ENCODE peak calls at places on chromosomes 6 and 20, in six cellular contexts. Q, F, N, A, B and R are unnamed samples.

GRCh38 chr6:135586844-135587243 is 89.3 kb upstream of the AHI1 start:
- DNase-seq in Q (peak; percentile 55), A (no peak), N (no peak), B (no peak), F (no peak), R (no peak)

GRCh38 chr6:6631526-6632276 is 43.2 kb downstream of the LY86 start:
- DNase-seq in Q (no peak), B (no peak), F (no peak), A (no peak), N (no peak), R (no peak)

GRCh38 chr6:116102856-116103255 is 2.2 kb downstream of the NT5DC1 start:
- DNase-seq in A (no peak), N (no peak), B (no peak), F (no peak), Q (no peak), R (no peak)

GRCh38 chr20:57939499-57939898 is 229.7 kb upstream of the PMEPA1 start:
- DNase-seq in F (no peak), N (no peak), A (no peak), B (no peak), Q (no peak), R (no peak)

GRCh38 chr20:50510706-50511401 is 671 bp downstream of the PTPN1 start:
- DNase-seq in N (no peak), F (no peak), B (peak; percentile 58), A (peak; percentile 55), Q (no peak), R (peak; percentile 38)

GRCh38 chr6:91708534-91708933 is 1121.7 kb upstream of the MAP3K7 start:
- DNase-seq in B (no peak), A (no peak), F (no peak), N (no peak), Q (no peak), R (no peak)

GRCh38 chr20:21518292-21518991 is 4.6 kb upstream of the NKX2-2 start:
- DNase-seq in Q (no peak), A (no peak), B (peak; percentile 13), F (no peak), N (no peak), R (peak; percentile 82)

GRCh38 chr6:145310116-145310515 is 425.2 kb downstream of the EPM2A start:
- DNase-seq in F (no peak), B (no peak), A (no peak), N (no peak), Q (no peak), R (no peak)

GRCh38 chr20:45523833-45524232 is 8.4 kb upstream of the SPINT3 start:
- DNase-seq in A (no peak), B (no peak), N (no peak), F (no peak), Q (no peak), R (no peak)

GRCh38 chr6:10837009-10837691 is 1.2 kb downstream of the MAK start:
- DNase-seq in B (peak; percentile 86), A (no peak), N (peak; percentile 43), F (peak; percentile 29), Q (peak; percentile 1), R (peak; percentile 67)

GRCh38 chr6:130694617-130695016 is 132.6 kb upstream of the SMLR1 start:
- DNase-seq in N (no peak), Q (no peak), A (no peak), F (no peak), B (no peak), R (no peak)

GRCh38 chr6:146526192-146526591 is 17.4 kb upstream of the RAB32 start:
- DNase-seq in N (no peak), F (no peak), B (no peak), Q (peak; percentile 17), A (no peak), R (no peak)

GRCh38 chr20:57008217-57008616 is 258.2 kb downstream of the BMP7 start:
- DNase-seq in F (no peak), A (no peak), Q (no peak), N (no peak), B (peak; percentile 16), R (no peak)

GRCh38 chr6:10964684-10965083 is 77.8 kb downstream of the SYCP2L start:
- DNase-seq in B (no peak), F (no peak), Q (no peak), A (no peak), N (no peak), R (no peak)

GRCh38 chr20:39112196-39112743 is 150.1 kb downstream of the DHX35 start:
- DNase-seq in B (peak; percentile 89), A (no peak), F (no peak), N (peak; percentile 88), Q (peak; percentile 22), R (peak; percentile 88)
- TF ChIP-seq CTCF in B (peak; percentile 77), A (no peak), F (no peak), N (peak; percentile 76), Q (peak; percentile 70), R (peak; percentile 50)

DNA sequence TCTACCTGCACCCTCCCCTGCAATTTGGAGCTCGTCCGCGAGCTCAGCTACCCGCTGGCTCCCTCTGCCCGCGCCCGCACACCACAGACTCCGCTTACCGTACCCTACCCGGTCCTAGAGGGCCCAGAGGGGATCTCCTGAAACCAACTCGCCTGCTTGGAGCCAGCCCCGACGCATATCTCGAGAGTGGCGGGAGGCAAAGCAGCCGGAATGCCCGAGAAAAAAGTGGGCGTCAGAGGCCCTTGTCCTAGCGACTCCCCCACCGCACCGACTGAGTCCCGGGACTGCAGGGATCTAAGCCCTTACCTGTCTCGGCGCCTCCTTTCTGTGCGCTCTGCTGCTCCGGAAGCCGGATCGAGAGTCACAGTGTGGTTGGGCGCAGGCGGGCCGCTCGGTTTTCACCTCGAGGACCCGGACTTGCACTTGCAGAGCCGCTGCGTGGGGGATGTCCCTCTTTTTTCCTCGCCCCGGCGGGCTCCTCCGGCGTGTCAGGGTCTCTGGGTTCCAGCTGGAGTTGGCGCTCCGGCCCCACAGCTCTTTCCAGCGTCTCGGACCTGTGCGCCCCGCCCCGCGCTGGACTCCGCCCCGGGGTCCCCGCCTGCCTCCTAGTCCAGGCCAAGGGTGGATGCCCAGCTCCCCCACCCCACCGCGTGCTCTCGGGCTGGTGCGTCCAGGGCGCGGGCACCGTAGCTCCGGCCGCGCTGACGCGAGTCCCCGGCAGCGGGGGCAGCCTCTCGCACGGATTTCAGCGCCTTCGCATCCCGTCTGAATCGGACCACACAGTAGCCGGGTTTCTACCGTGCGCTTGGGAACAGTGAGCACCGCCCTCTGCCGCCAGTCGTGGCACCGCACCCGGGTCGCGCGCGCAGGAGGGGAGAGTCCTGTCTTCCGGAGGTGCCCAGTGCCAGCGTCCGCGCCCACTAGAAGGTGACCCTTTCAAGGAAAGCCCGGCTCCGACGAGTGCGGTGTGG is at the start of gene PROKR2:
- DNase-seq in F (no peak), Q (no peak), B (peak; percentile 88), A (no peak), N (no peak), R (peak; percentile 64)
- TF ChIP-seq CTCF in F (no peak), Q (peak; percentile 17), B (peak; percentile 59), A (no peak), N (no peak), R (no peak)

DNA sequence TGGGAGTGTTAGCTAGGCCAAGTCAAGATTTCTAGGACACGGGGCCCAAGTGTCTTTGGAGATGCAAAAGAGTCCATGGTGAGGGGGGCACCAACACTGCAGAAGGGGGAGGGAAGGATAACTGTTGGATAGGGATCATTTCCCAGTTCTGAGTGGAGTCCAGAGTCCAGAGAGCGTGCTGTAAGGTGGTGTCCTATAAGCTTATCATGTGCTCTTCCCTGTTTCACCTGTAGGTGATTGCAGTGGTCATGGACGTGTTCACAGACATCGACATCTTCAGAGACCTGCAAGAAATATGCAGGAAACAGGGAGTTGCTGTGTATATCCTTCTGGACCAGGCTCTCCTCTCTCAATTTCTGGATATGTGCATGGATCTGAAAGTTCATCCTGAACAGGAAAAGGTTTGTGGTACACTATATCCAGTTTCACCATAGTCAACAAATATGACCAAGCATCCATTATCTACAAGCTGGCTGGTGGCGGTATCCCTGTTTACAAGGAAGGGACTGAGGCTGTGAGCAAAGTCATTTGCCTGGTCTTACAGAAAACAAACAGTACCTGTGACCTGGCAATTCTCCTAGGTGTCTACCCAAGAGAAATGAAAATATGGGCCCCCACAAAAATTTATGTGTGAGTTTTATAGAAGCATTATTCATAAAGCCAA is 15.6 kb downstream of the FAM83D start:
- DNase-seq in N (no peak), Q (no peak), A (no peak), F (no peak), B (no peak), R (no peak)
- TF ChIP-seq CTCF in N (no peak), Q (peak; percentile 28), A (no peak), F (no peak), B (no peak), R (no peak)

GRCh38 chr6:54878705-54879104 is 32.1 kb downstream of the FAM83B start:
- DNase-seq in Q (no peak), N (no peak), F (no peak), B (no peak), A (no peak), R (no peak)
- TF ChIP-seq CTCF in Q (no peak), N (peak; percentile 14), F (no peak), B (no peak), A (no peak), R (no peak)

DNA sequence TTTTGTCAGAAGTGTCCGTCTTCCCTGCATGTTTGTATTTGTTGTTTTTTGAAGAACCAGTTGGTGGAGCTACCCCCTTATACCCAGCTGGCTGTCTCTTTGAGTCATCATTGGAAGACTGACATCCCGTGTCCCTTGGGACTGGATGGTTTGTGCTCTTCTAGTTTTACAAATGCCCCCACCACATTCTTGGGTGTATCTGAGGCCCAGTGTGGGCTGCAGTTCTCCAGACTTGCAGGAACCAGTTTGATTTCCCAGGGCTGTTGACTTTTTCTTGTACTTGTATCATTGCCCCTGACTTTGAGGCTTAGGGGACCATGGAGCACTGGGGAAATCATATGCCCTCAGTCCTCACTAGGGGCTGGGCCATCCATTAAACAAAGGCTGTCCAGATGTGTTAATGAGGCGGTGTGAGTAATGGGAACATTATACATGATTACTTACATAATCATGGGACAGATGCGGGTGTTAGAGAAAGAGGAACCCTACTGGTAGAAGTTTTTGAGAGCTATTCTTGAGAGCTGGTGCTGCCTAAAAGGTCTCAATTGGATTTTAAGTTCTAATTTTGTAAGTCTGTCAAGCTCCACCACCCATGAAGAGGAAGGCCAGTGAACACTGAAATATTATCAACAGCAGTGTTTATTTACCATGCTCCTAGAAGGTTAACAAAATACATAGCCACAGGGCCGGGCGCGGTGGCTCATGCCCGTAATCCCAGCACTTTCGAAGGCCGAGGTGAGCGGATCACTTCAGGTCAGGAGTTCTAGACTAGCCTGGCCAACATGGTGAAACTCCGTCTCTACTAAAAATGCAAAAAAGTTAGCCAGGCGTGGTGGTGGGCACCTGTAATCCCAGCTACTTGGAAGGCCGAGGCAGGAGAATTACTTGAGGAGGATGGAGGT is 8.5 kb downstream of the JARID2 start:
- DNase-seq in F (no peak), B (peak; percentile 41), Q (peak; percentile 60), N (no peak), A (no peak), R (no peak)
- TF ChIP-seq CTCF in F (no peak), B (peak; percentile 23), Q (peak; percentile 39), N (no peak), A (no peak), R (peak; percentile 38)

GRCh38 chr20:34676642-34677373 is at the start of gene PIGU:
- DNase-seq in A (peak; percentile 97), F (peak; percentile 93), Q (peak; percentile 91), N (peak; percentile 91), B (peak; percentile 98), R (peak; percentile 98)
- TF ChIP-seq CTCF in A (no peak), F (peak; percentile 22), Q (no peak), N (no peak), B (peak; percentile 3), R (no peak)

GRCh38 chr6:217048-217659 is 75.1 kb upstream of the DUSP22 start:
- DNase-seq in B (peak; percentile 54), Q (no peak), F (no peak), A (no peak), N (peak; percentile 35), R (no peak)
- TF ChIP-seq CTCF in B (peak; percentile 68), Q (peak; percentile 70), F (peak; percentile 27), A (peak; percentile 21), N (peak; percentile 14), R (peak; percentile 36)

GRCh38 chr20:5474646-5475550 is 158.1 kb upstream of the PROKR2 start:
- DNase-seq in N (no peak), F (no peak), B (no peak), A (no peak), Q (no peak), R (no peak)
- TF ChIP-seq CTCF in N (no peak), F (no peak), B (no peak), A (no peak), Q (no peak), R (no peak)